ENCODE peak calls at places on chromosomes 4 and X, in nine cellular contexts. One of them, this sample, is unnamed.

GRCh38 chr4:123997116-123997515 is 600.5 kb downstream of the SPRY1 start:
- DNase-seq in left lung: no peak
- DNase-seq in fibroblast of mammary gland: no peak
- DNase-seq in body of pancreas: no peak
- DNase-seq in activated CD8-positive, alpha-beta T cell treated with anti-CD3 and anti-CD28 coated beads for 36 hours: no peak
- DNase-seq in heart right ventricle: no peak
- DNase-seq in MM.1S: no peak
- DNase-seq in Calu3: peak; percentile 8
- DNase-seq in CD4-positive, alpha-beta T cell: no peak
- DNase-seq in this sample: no peak

GRCh38 chr4:22434895-22435294 is 81.0 kb downstream of the ADGRA3 start:
- DNase-seq in left lung: no peak
- DNase-seq in fibroblast of mammary gland: peak; percentile 62
- DNase-seq in body of pancreas: peak; percentile 27
- DNase-seq in activated CD8-positive, alpha-beta T cell treated with anti-CD3 and anti-CD28 coated beads for 36 hours: peak; percentile 32
- DNase-seq in heart right ventricle: peak; percentile 23
- DNase-seq in MM.1S: peak; percentile 47
- DNase-seq in Calu3: peak; percentile 28
- DNase-seq in CD4-positive, alpha-beta T cell: no peak
- DNase-seq in this sample: no peak

GRCh38 chrX:29661290-29661689 is 554.1 kb upstream of the MAGEB2 start:
- DNase-seq in left lung: no peak
- DNase-seq in fibroblast of mammary gland: peak; percentile 37
- DNase-seq in body of pancreas: no peak
- DNase-seq in activated CD8-positive, alpha-beta T cell treated with anti-CD3 and anti-CD28 coated beads for 36 hours: no peak
- DNase-seq in heart right ventricle: no peak
- DNase-seq in MM.1S: no peak
- DNase-seq in Calu3: no peak
- DNase-seq in CD4-positive, alpha-beta T cell: no peak
- DNase-seq in this sample: no peak

GRCh38 chrX:129768586-129769466 is 10.9 kb upstream of the SASH3 start:
- DNase-seq in left lung: no peak
- DNase-seq in fibroblast of mammary gland: peak; percentile 15
- DNase-seq in body of pancreas: no peak
- DNase-seq in activated CD8-positive, alpha-beta T cell treated with anti-CD3 and anti-CD28 coated beads for 36 hours: no peak
- DNase-seq in heart right ventricle: no peak
- DNase-seq in MM.1S: no peak
- DNase-seq in Calu3: no peak
- DNase-seq in CD4-positive, alpha-beta T cell: no peak
- DNase-seq in this sample: no peak

GRCh38 chrX:3345281-3346081 is 971 bp downstream of the MXRA5 start:
- DNase-seq in left lung: peak; percentile 44
- DNase-seq in fibroblast of mammary gland: peak; percentile 34
- DNase-seq in body of pancreas: peak; percentile 82
- DNase-seq in activated CD8-positive, alpha-beta T cell treated with anti-CD3 and anti-CD28 coated beads for 36 hours: no peak
- DNase-seq in heart right ventricle: peak; percentile 22
- DNase-seq in MM.1S: no peak
- DNase-seq in Calu3: peak; percentile 50
- DNase-seq in CD4-positive, alpha-beta T cell: no peak
- DNase-seq in this sample: no peak

GRCh38 chr4:21699437-21699836 is 249.1 kb downstream of the KCNIP4 start:
- DNase-seq in left lung: no peak
- DNase-seq in fibroblast of mammary gland: peak; percentile 33
- DNase-seq in body of pancreas: no peak
- DNase-seq in activated CD8-positive, alpha-beta T cell treated with anti-CD3 and anti-CD28 coated beads for 36 hours: no peak
- DNase-seq in heart right ventricle: no peak
- DNase-seq in MM.1S: no peak
- DNase-seq in Calu3: peak; percentile 1
- DNase-seq in CD4-positive, alpha-beta T cell: no peak
- DNase-seq in this sample: no peak

GRCh38 chr4:21469438-21470032 is 479.0 kb downstream of the KCNIP4 start:
- DNase-seq in left lung: no peak
- DNase-seq in fibroblast of mammary gland: peak; percentile 30
- DNase-seq in body of pancreas: no peak
- DNase-seq in activated CD8-positive, alpha-beta T cell treated with anti-CD3 and anti-CD28 coated beads for 36 hours: no peak
- DNase-seq in heart right ventricle: no peak
- DNase-seq in MM.1S: peak; percentile 9
- DNase-seq in Calu3: no peak
- DNase-seq in CD4-positive, alpha-beta T cell: no peak
- DNase-seq in this sample: no peak

GRCh38 chr4:152437561-152437960 is 98.3 kb downstream of the FBXW7 start:
- DNase-seq in left lung: no peak
- DNase-seq in fibroblast of mammary gland: no peak
- DNase-seq in body of pancreas: no peak
- DNase-seq in activated CD8-positive, alpha-beta T cell treated with anti-CD3 and anti-CD28 coated beads for 36 hours: no peak
- DNase-seq in heart right ventricle: no peak
- DNase-seq in MM.1S: no peak
- DNase-seq in Calu3: no peak
- DNase-seq in CD4-positive, alpha-beta T cell: no peak
- DNase-seq in this sample: no peak

GRCh38 chrX:38768079-38768478 is 33.2 kb upstream of the MID1IP1 start:
- DNase-seq in left lung: no peak
- DNase-seq in fibroblast of mammary gland: peak; percentile 45
- DNase-seq in body of pancreas: peak; percentile 21
- DNase-seq in activated CD8-positive, alpha-beta T cell treated with anti-CD3 and anti-CD28 coated beads for 36 hours: no peak
- DNase-seq in heart right ventricle: no peak
- DNase-seq in MM.1S: peak; percentile 27
- DNase-seq in Calu3: no peak
- DNase-seq in CD4-positive, alpha-beta T cell: no peak
- DNase-seq in this sample: peak; percentile 11

GRCh38 chrX:88136328-88136727 is 610.7 kb upstream of the CPXCR1 start:
- DNase-seq in left lung: no peak
- DNase-seq in fibroblast of mammary gland: no peak
- DNase-seq in body of pancreas: no peak
- DNase-seq in activated CD8-positive, alpha-beta T cell treated with anti-CD3 and anti-CD28 coated beads for 36 hours: no peak
- DNase-seq in heart right ventricle: no peak
- DNase-seq in MM.1S: no peak
- DNase-seq in Calu3: no peak
- DNase-seq in CD4-positive, alpha-beta T cell: no peak
- DNase-seq in this sample: no peak

DNA sequence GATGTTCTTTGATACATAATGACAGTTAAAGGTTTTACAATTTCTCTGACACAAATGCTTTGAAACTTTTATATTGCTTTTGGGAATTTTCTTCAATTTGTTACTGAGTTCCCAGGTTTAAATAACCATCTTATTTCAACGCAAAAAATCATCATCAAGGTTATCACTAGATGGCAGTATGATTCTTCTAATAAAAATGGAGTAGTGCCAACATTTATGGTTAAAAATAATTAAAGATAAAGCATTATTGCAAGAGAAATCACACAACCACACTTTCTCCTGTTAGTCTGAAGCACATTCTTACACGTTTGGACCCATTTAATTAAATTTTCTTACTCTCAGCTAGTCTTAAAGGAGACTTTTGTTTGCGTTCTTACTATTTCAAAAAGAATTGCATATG is 611.3 kb upstream of the CPXCR1 start:
- DNase-seq in left lung: no peak
- DNase-seq in fibroblast of mammary gland: peak; percentile 1
- DNase-seq in body of pancreas: no peak
- DNase-seq in activated CD8-positive, alpha-beta T cell treated with anti-CD3 and anti-CD28 coated beads for 36 hours: no peak
- DNase-seq in heart right ventricle: no peak
- DNase-seq in MM.1S: peak; percentile 28
- DNase-seq in Calu3: no peak
- DNase-seq in CD4-positive, alpha-beta T cell: no peak
- DNase-seq in this sample: no peak
- TF ChIP-seq CTCF in left lung: peak; percentile 8
- TF ChIP-seq CTCF in fibroblast of mammary gland: peak; percentile 10
- TF ChIP-seq CTCF in body of pancreas: no peak
- TF ChIP-seq CTCF in activated CD8-positive, alpha-beta T cell treated with anti-CD3 and anti-CD28 coated beads for 36 hours: no peak
- TF ChIP-seq CTCF in heart right ventricle: no peak
- TF ChIP-seq CTCF in MM.1S: peak; percentile 41
- TF ChIP-seq CTCF in Calu3: no peak
- TF ChIP-seq CTCF in CD4-positive, alpha-beta T cell: no peak
- TF ChIP-seq CTCF in this sample: peak; percentile 34

GRCh38 chrX:134396174-134396573 is 63.8 kb upstream of the HPRT1 start:
- DNase-seq in left lung: no peak
- DNase-seq in fibroblast of mammary gland: peak; percentile 30
- DNase-seq in body of pancreas: no peak
- DNase-seq in activated CD8-positive, alpha-beta T cell treated with anti-CD3 and anti-CD28 coated beads for 36 hours: no peak
- DNase-seq in heart right ventricle: no peak
- DNase-seq in MM.1S: peak; percentile 34
- DNase-seq in Calu3: no peak
- DNase-seq in CD4-positive, alpha-beta T cell: no peak
- DNase-seq in this sample: no peak
- TF ChIP-seq CTCF in left lung: peak; percentile 75
- TF ChIP-seq CTCF in fibroblast of mammary gland: peak; percentile 78
- TF ChIP-seq CTCF in body of pancreas: peak; percentile 37
- TF ChIP-seq CTCF in activated CD8-positive, alpha-beta T cell treated with anti-CD3 and anti-CD28 coated beads for 36 hours: peak; percentile 50
- TF ChIP-seq CTCF in heart right ventricle: peak; percentile 63
- TF ChIP-seq CTCF in MM.1S: peak; percentile 69
- TF ChIP-seq CTCF in Calu3: no peak
- TF ChIP-seq CTCF in CD4-positive, alpha-beta T cell: peak; percentile 64
- TF ChIP-seq CTCF in this sample: peak; percentile 60

DNA sequence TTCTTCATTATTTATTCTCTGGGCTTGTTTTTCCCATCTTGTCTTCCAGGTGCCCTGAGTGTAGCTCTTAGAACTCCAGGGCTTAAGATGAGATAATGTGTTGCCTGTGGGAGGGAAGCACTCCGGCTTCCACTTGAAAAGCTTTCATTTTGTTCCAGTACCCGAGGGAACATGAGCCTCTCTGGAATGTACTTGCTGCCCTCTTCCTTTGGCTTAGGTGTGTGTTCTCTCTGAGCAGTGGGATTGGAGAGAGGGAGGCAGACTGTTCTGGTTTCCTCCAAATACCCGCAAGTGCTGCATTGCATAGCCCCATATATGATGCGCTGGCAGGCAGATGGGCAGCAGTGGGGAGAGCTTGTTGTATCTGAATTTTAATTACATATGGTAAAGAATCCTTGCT is 861 bp upstream of the DTHD1 start:
- DNase-seq in left lung: no peak
- DNase-seq in fibroblast of mammary gland: no peak
- DNase-seq in body of pancreas: no peak
- DNase-seq in activated CD8-positive, alpha-beta T cell treated with anti-CD3 and anti-CD28 coated beads for 36 hours: no peak
- DNase-seq in heart right ventricle: no peak
- DNase-seq in MM.1S: no peak
- DNase-seq in Calu3: no peak
- DNase-seq in CD4-positive, alpha-beta T cell: no peak
- DNase-seq in this sample: no peak
- TF ChIP-seq CTCF in left lung: no peak
- TF ChIP-seq CTCF in fibroblast of mammary gland: no peak
- TF ChIP-seq CTCF in body of pancreas: no peak
- TF ChIP-seq CTCF in activated CD8-positive, alpha-beta T cell treated with anti-CD3 and anti-CD28 coated beads for 36 hours: no peak
- TF ChIP-seq CTCF in heart right ventricle: no peak
- TF ChIP-seq CTCF in MM.1S: no peak
- TF ChIP-seq CTCF in Calu3: no peak
- TF ChIP-seq CTCF in CD4-positive, alpha-beta T cell: no peak
- TF ChIP-seq CTCF in this sample: no peak

GRCh38 chr4:108042927-108043326 is 53.2 kb downstream of the HADH start:
- DNase-seq in left lung: no peak
- DNase-seq in fibroblast of mammary gland: no peak
- DNase-seq in body of pancreas: no peak
- DNase-seq in activated CD8-positive, alpha-beta T cell treated with anti-CD3 and anti-CD28 coated beads for 36 hours: no peak
- DNase-seq in heart right ventricle: no peak
- DNase-seq in MM.1S: no peak
- DNase-seq in Calu3: no peak
- DNase-seq in CD4-positive, alpha-beta T cell: no peak
- DNase-seq in this sample: no peak
- TF ChIP-seq CTCF in left lung: no peak
- TF ChIP-seq CTCF in fibroblast of mammary gland: no peak
- TF ChIP-seq CTCF in body of pancreas: no peak
- TF ChIP-seq CTCF in activated CD8-positive, alpha-beta T cell treated with anti-CD3 and anti-CD28 coated beads for 36 hours: no peak
- TF ChIP-seq CTCF in heart right ventricle: no peak
- TF ChIP-seq CTCF in MM.1S: no peak
- TF ChIP-seq CTCF in Calu3: no peak
- TF ChIP-seq CTCF in CD4-positive, alpha-beta T cell: no peak
- TF ChIP-seq CTCF in this sample: peak; percentile 37

GRCh38 chr4:185461565-185461964 is 10.0 kb downstream of the CCDC110 start:
- DNase-seq in left lung: no peak
- DNase-seq in fibroblast of mammary gland: no peak
- DNase-seq in body of pancreas: no peak
- DNase-seq in activated CD8-positive, alpha-beta T cell treated with anti-CD3 and anti-CD28 coated beads for 36 hours: no peak
- DNase-seq in heart right ventricle: no peak
- DNase-seq in MM.1S: no peak
- DNase-seq in Calu3: no peak
- DNase-seq in CD4-positive, alpha-beta T cell: no peak
- DNase-seq in this sample: no peak
- TF ChIP-seq CTCF in left lung: no peak
- TF ChIP-seq CTCF in fibroblast of mammary gland: no peak
- TF ChIP-seq CTCF in body of pancreas: no peak
- TF ChIP-seq CTCF in activated CD8-positive, alpha-beta T cell treated with anti-CD3 and anti-CD28 coated beads for 36 hours: no peak
- TF ChIP-seq CTCF in heart right ventricle: no peak
- TF ChIP-seq CTCF in MM.1S: no peak
- TF ChIP-seq CTCF in Calu3: no peak
- TF ChIP-seq CTCF in CD4-positive, alpha-beta T cell: no peak
- TF ChIP-seq CTCF in this sample: no peak

GRCh38 chr4:95602872-95603271 is 54.1 kb upstream of the UNC5C start:
- DNase-seq in left lung: no peak
- DNase-seq in fibroblast of mammary gland: no peak
- DNase-seq in body of pancreas: no peak
- DNase-seq in activated CD8-positive, alpha-beta T cell treated with anti-CD3 and anti-CD28 coated beads for 36 hours: no peak
- DNase-seq in heart right ventricle: no peak
- DNase-seq in MM.1S: no peak
- DNase-seq in Calu3: no peak
- DNase-seq in CD4-positive, alpha-beta T cell: no peak
- DNase-seq in this sample: no peak

GRCh38 chr4:95601342-95601741 is 52.6 kb upstream of the UNC5C start:
- DNase-seq in left lung: no peak
- DNase-seq in fibroblast of mammary gland: no peak
- DNase-seq in body of pancreas: no peak
- DNase-seq in activated CD8-positive, alpha-beta T cell treated with anti-CD3 and anti-CD28 coated beads for 36 hours: no peak
- DNase-seq in heart right ventricle: no peak
- DNase-seq in MM.1S: no peak
- DNase-seq in Calu3: no peak
- DNase-seq in CD4-positive, alpha-beta T cell: no peak
- DNase-seq in this sample: no peak

GRCh38 chr4:95603393-95603792 is 54.6 kb upstream of the UNC5C start:
- DNase-seq in left lung: no peak
- DNase-seq in fibroblast of mammary gland: no peak
- DNase-seq in body of pancreas: no peak
- DNase-seq in activated CD8-positive, alpha-beta T cell treated with anti-CD3 and anti-CD28 coated beads for 36 hours: no peak
- DNase-seq in heart right ventricle: no peak
- DNase-seq in MM.1S: no peak
- DNase-seq in Calu3: no peak
- DNase-seq in CD4-positive, alpha-beta T cell: no peak
- DNase-seq in this sample: no peak

GRCh38 chr4:95596676-95597075 is 47.9 kb upstream of the UNC5C start:
- DNase-seq in left lung: no peak
- DNase-seq in fibroblast of mammary gland: no peak
- DNase-seq in body of pancreas: no peak
- DNase-seq in activated CD8-positive, alpha-beta T cell treated with anti-CD3 and anti-CD28 coated beads for 36 hours: no peak
- DNase-seq in heart right ventricle: no peak
- DNase-seq in MM.1S: no peak
- DNase-seq in Calu3: no peak
- DNase-seq in CD4-positive, alpha-beta T cell: no peak
- DNase-seq in this sample: no peak

DNA sequence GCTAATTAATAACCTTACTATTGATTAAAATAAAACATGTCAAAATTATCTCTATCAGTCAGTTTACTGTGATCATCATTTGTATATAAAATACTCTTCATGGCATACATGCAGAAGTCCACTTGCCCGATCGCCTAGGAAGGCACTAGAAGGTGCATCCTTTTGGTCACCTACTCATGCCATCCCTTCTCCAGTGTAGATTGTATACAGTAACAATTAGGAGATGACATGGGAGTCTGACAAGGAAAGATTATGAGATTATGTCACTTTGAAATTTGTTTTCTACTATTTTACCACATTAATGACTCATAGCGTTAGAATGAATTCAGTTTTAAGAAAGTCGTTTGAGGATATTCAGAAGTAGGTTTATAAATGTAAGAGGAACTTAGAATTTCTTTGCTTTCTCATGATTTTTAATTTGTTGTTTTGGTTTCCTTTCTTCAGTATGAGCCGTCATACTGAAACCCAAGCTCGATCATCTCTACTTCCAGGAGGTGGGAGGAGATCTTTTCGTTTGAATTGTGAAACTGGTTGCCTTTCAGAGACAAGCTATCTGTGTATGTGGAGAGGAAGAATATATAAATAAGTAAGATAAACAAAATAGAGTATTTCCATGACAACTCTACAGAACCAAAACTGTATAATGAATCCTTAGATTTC is 51.1 kb upstream of the UNC5C start:
- DNase-seq in left lung: no peak
- DNase-seq in fibroblast of mammary gland: no peak
- DNase-seq in body of pancreas: no peak
- DNase-seq in activated CD8-positive, alpha-beta T cell treated with anti-CD3 and anti-CD28 coated beads for 36 hours: no peak
- DNase-seq in heart right ventricle: no peak
- DNase-seq in MM.1S: peak; percentile 51
- DNase-seq in Calu3: no peak
- DNase-seq in CD4-positive, alpha-beta T cell: no peak
- DNase-seq in this sample: peak; percentile 7
- TF ChIP-seq CTCF in left lung: no peak
- TF ChIP-seq CTCF in fibroblast of mammary gland: no peak
- TF ChIP-seq CTCF in body of pancreas: no peak
- TF ChIP-seq CTCF in activated CD8-positive, alpha-beta T cell treated with anti-CD3 and anti-CD28 coated beads for 36 hours: no peak
- TF ChIP-seq CTCF in heart right ventricle: no peak
- TF ChIP-seq CTCF in MM.1S: no peak
- TF ChIP-seq CTCF in Calu3: no peak
- TF ChIP-seq CTCF in CD4-positive, alpha-beta T cell: no peak
- TF ChIP-seq CTCF in this sample: no peak

This sample was measured in GM13977.